ENCODE peak calls at places on chromosomes 12 and 14, in eight cellular contexts. One of them, this sample, is unnamed.

GRCh38 chr14:32846821-32847220 is 91.9 kb upstream of the NPAS3 start:
- DNase-seq in NCI-H748 treated with DMSO at 0.1 percent for 48 hours: no peak
- DNase-seq in ovary: no peak
- DNase-seq in astrocyte of the cerebellum: no peak
- DNase-seq in ACHN: no peak
- DNase-seq in T-cell: no peak
- DNase-seq in ascending aorta: no peak
- DNase-seq in natural killer cell: no peak
- DNase-seq in this sample: no peak

GRCh38 chr14:23089498-23090253 is 5.3 kb downstream of the ACIN1 start:
- DNase-seq in NCI-H748 treated with DMSO at 0.1 percent for 48 hours: no peak
- DNase-seq in T-cell: no peak
- DNase-seq in natural killer cell: no peak
- DNase-seq in ACHN: no peak
- DNase-seq in ascending aorta: peak
- DNase-seq in ovary: no peak
- DNase-seq in astrocyte of the cerebellum: no peak
- DNase-seq in this sample: no peak

GRCh38 chr14:99755068-99755405 is 38.2 kb upstream of the EML1 start:
- DNase-seq in natural killer cell: no peak
- DNase-seq in astrocyte of the cerebellum: no peak
- DNase-seq in T-cell: no peak
- DNase-seq in ascending aorta: no peak
- DNase-seq in NCI-H748 treated with DMSO at 0.1 percent for 48 hours: no peak
- DNase-seq in ovary: no peak
- DNase-seq in ACHN: peak
- DNase-seq in this sample: no peak

GRCh38 chr14:102993523-102993922 is 63.8 kb downstream of the CDC42BPB start:
- DNase-seq in NCI-H748 treated with DMSO at 0.1 percent for 48 hours: no peak
- DNase-seq in T-cell: no peak
- DNase-seq in natural killer cell: no peak
- DNase-seq in astrocyte of the cerebellum: no peak
- DNase-seq in ascending aorta: no peak
- DNase-seq in ovary: no peak
- DNase-seq in ACHN: peak
- DNase-seq in this sample: peak

GRCh38 chr14:104080557-104081492 is 4.7 kb upstream of the ASPG start:
- DNase-seq in NCI-H748 treated with DMSO at 0.1 percent for 48 hours: peak
- DNase-seq in astrocyte of the cerebellum: no peak
- DNase-seq in ACHN: no peak
- DNase-seq in ovary: no peak
- DNase-seq in natural killer cell: no peak
- DNase-seq in T-cell: no peak
- DNase-seq in ascending aorta: no peak
- DNase-seq in this sample: peak

GRCh38 chr12:78933014-78933413 is 68.4 kb downstream of the SYT1 start:
- DNase-seq in ACHN: no peak
- DNase-seq in ascending aorta: no peak
- DNase-seq in natural killer cell: no peak
- DNase-seq in astrocyte of the cerebellum: no peak
- DNase-seq in NCI-H748 treated with DMSO at 0.1 percent for 48 hours: no peak
- DNase-seq in T-cell: no peak
- DNase-seq in ovary: no peak
- DNase-seq in this sample: no peak

GRCh38 chr12:120851444-120851843 is 52.7 kb downstream of the SPPL3 start:
- DNase-seq in NCI-H748 treated with DMSO at 0.1 percent for 48 hours: no peak
- DNase-seq in ovary: no peak
- DNase-seq in T-cell: no peak
- DNase-seq in natural killer cell: no peak
- DNase-seq in astrocyte of the cerebellum: no peak
- DNase-seq in ascending aorta: no peak
- DNase-seq in ACHN: no peak
- DNase-seq in this sample: no peak

GRCh38 chr12:52203126-52203921 is 11.5 kb upstream of the KRT80 start:
- DNase-seq in T-cell: peak
- DNase-seq in astrocyte of the cerebellum: no peak
- DNase-seq in ovary: peak
- DNase-seq in ascending aorta: peak
- DNase-seq in natural killer cell: no peak
- DNase-seq in NCI-H748 treated with DMSO at 0.1 percent for 48 hours: peak
- DNase-seq in ACHN: peak
- DNase-seq in this sample: peak

GRCh38 chr12:127400231-127400630 is 866.7 kb upstream of the TMEM132C start:
- DNase-seq in ovary: no peak
- DNase-seq in T-cell: no peak
- DNase-seq in ascending aorta: no peak
- DNase-seq in ACHN: no peak
- DNase-seq in natural killer cell: no peak
- DNase-seq in astrocyte of the cerebellum: no peak
- DNase-seq in NCI-H748 treated with DMSO at 0.1 percent for 48 hours: no peak
- DNase-seq in this sample: no peak

GRCh38 chr12:94997726-94998125 is 5.8 kb downstream of the NDUFA12 start:
- DNase-seq in ascending aorta: no peak
- DNase-seq in ACHN: no peak
- DNase-seq in astrocyte of the cerebellum: no peak
- DNase-seq in NCI-H748 treated with DMSO at 0.1 percent for 48 hours: no peak
- DNase-seq in natural killer cell: no peak
- DNase-seq in T-cell: no peak
- DNase-seq in ovary: no peak
- DNase-seq in this sample: no peak

GRCh38 chr14:81221579-81222102 is 882 bp upstream of the GTF2A1 start:
- DNase-seq in T-cell: no peak
- DNase-seq in astrocyte of the cerebellum: no peak
- DNase-seq in ovary: no peak
- DNase-seq in natural killer cell: no peak
- DNase-seq in ACHN: peak
- DNase-seq in ascending aorta: no peak
- DNase-seq in NCI-H748 treated with DMSO at 0.1 percent for 48 hours: no peak
- DNase-seq in this sample: peak

GRCh38 chr12:15636060-15636890 is 152.9 kb downstream of the EPS8 start:
- DNase-seq in natural killer cell: no peak
- DNase-seq in ascending aorta: no peak
- DNase-seq in ovary: no peak
- DNase-seq in astrocyte of the cerebellum: no peak
- DNase-seq in ACHN: no peak
- DNase-seq in T-cell: no peak
- DNase-seq in NCI-H748 treated with DMSO at 0.1 percent for 48 hours: peak
- DNase-seq in this sample: no peak

GRCh38 chr12:5166976-5167375 is 123.3 kb downstream of the KCNA5 start:
- DNase-seq in astrocyte of the cerebellum: peak
- DNase-seq in natural killer cell: no peak
- DNase-seq in ascending aorta: no peak
- DNase-seq in ovary: no peak
- DNase-seq in T-cell: no peak
- DNase-seq in NCI-H748 treated with DMSO at 0.1 percent for 48 hours: no peak
- DNase-seq in ACHN: peak
- DNase-seq in this sample: peak

GRCh38 chr12:48889679-48890078 is 24.0 kb upstream of the RND1 start:
- DNase-seq in ascending aorta: no peak
- DNase-seq in astrocyte of the cerebellum: no peak
- DNase-seq in natural killer cell: no peak
- DNase-seq in NCI-H748 treated with DMSO at 0.1 percent for 48 hours: no peak
- DNase-seq in T-cell: no peak
- DNase-seq in ovary: no peak
- DNase-seq in ACHN: no peak
- DNase-seq in this sample: no peak

GRCh38 chr12:30201301-30202160 is 417.8 kb upstream of the TMTC1 start:
- DNase-seq in ovary: no peak
- DNase-seq in astrocyte of the cerebellum: no peak
- DNase-seq in natural killer cell: no peak
- DNase-seq in ACHN: no peak
- DNase-seq in NCI-H748 treated with DMSO at 0.1 percent for 48 hours: no peak
- DNase-seq in ascending aorta: no peak
- DNase-seq in T-cell: no peak
- DNase-seq in this sample: no peak

GRCh38 chr14:25095784-25096390 is 45.9 kb upstream of the STXBP6 start:
- DNase-seq in T-cell: no peak
- DNase-seq in NCI-H748 treated with DMSO at 0.1 percent for 48 hours: no peak
- DNase-seq in natural killer cell: no peak
- DNase-seq in astrocyte of the cerebellum: no peak
- DNase-seq in ACHN: no peak
- DNase-seq in ascending aorta: no peak
- DNase-seq in ovary: no peak
- DNase-seq in this sample: no peak

GRCh38 chr12:123286997-123287396 is 15.3 kb upstream of the CDK2AP1 start:
- DNase-seq in natural killer cell: no peak
- DNase-seq in astrocyte of the cerebellum: no peak
- DNase-seq in NCI-H748 treated with DMSO at 0.1 percent for 48 hours: no peak
- DNase-seq in ovary: no peak
- DNase-seq in T-cell: no peak
- DNase-seq in ascending aorta: no peak
- DNase-seq in ACHN: no peak
- DNase-seq in this sample: no peak

GRCh38 chr12:100200450-100201181 is at the start of gene ACTR6:
- DNase-seq in ovary: peak
- DNase-seq in T-cell: peak
- DNase-seq in NCI-H748 treated with DMSO at 0.1 percent for 48 hours: peak
- DNase-seq in ACHN: peak
- DNase-seq in astrocyte of the cerebellum: peak
- DNase-seq in ascending aorta: peak
- DNase-seq in natural killer cell: peak
- DNase-seq in this sample: peak

GRCh38 chr12:53754633-53755261 is 3.0 kb upstream of the CISTR start:
- DNase-seq in ACHN: no peak
- DNase-seq in natural killer cell: no peak
- DNase-seq in ovary: no peak
- DNase-seq in ascending aorta: no peak
- DNase-seq in astrocyte of the cerebellum: peak
- DNase-seq in T-cell: no peak
- DNase-seq in NCI-H748 treated with DMSO at 0.1 percent for 48 hours: no peak
- DNase-seq in this sample: no peak

GRCh38 chr14:61430066-61430757 is 108.8 kb downstream of the PRKCH start:
- DNase-seq in ovary: no peak
- DNase-seq in ascending aorta: no peak
- DNase-seq in ACHN: no peak
- DNase-seq in astrocyte of the cerebellum: no peak
- DNase-seq in T-cell: no peak
- DNase-seq in NCI-H748 treated with DMSO at 0.1 percent for 48 hours: no peak
- DNase-seq in natural killer cell: no peak
- DNase-seq in this sample: no peak

GRCh38 chr14:95424533-95424932 is 91.9 kb downstream of the SYNE3 start:
- DNase-seq in ascending aorta: no peak
- DNase-seq in ACHN: no peak
- DNase-seq in NCI-H748 treated with DMSO at 0.1 percent for 48 hours: no peak
- DNase-seq in T-cell: no peak
- DNase-seq in natural killer cell: no peak
- DNase-seq in astrocyte of the cerebellum: no peak
- DNase-seq in ovary: no peak
- DNase-seq in this sample: no peak

GRCh38 chr12:77947326-77947725 is 116.6 kb downstream of the NAV3 start:
- DNase-seq in natural killer cell: no peak
- DNase-seq in NCI-H748 treated with DMSO at 0.1 percent for 48 hours: no peak
- DNase-seq in ovary: no peak
- DNase-seq in T-cell: no peak
- DNase-seq in ACHN: peak
- DNase-seq in astrocyte of the cerebellum: no peak
- DNase-seq in ascending aorta: no peak
- DNase-seq in this sample: peak

GRCh38 chr14:68784298-68784910 is 8.5 kb downstream of the ZFP36L1 start:
- DNase-seq in astrocyte of the cerebellum: no peak
- DNase-seq in ascending aorta: peak
- DNase-seq in T-cell: no peak
- DNase-seq in NCI-H748 treated with DMSO at 0.1 percent for 48 hours: no peak
- DNase-seq in ovary: peak
- DNase-seq in natural killer cell: no peak
- DNase-seq in ACHN: peak
- DNase-seq in this sample: peak

GRCh38 chr12:124465473-124465872 is 101.9 kb downstream of the NCOR2 start:
- DNase-seq in astrocyte of the cerebellum: no peak
- DNase-seq in ascending aorta: no peak
- DNase-seq in natural killer cell: no peak
- DNase-seq in T-cell: no peak
- DNase-seq in ACHN: no peak
- DNase-seq in ovary: no peak
- DNase-seq in NCI-H748 treated with DMSO at 0.1 percent for 48 hours: no peak
- DNase-seq in this sample: no peak

GRCh38 chr14:106380740-106381139 is 854.4 kb downstream of the TMEM121 start:
- DNase-seq in T-cell: no peak
- DNase-seq in ascending aorta: no peak
- DNase-seq in ovary: no peak
- DNase-seq in NCI-H748 treated with DMSO at 0.1 percent for 48 hours: no peak
- DNase-seq in ACHN: no peak
- DNase-seq in natural killer cell: no peak
- DNase-seq in astrocyte of the cerebellum: no peak
- DNase-seq in this sample: no peak

GRCh38 chr12:125515887-125516286 is 450.7 kb downstream of the AACS start:
- DNase-seq in T-cell: no peak
- DNase-seq in natural killer cell: no peak
- DNase-seq in ovary: no peak
- DNase-seq in ACHN: no peak
- DNase-seq in NCI-H748 treated with DMSO at 0.1 percent for 48 hours: no peak
- DNase-seq in astrocyte of the cerebellum: no peak
- DNase-seq in ascending aorta: no peak
- DNase-seq in this sample: no peak

GRCh38 chr12:132606466-132606865 is 3.9 kb downstream of the LRCOL1 start:
- DNase-seq in astrocyte of the cerebellum: no peak
- DNase-seq in ascending aorta: no peak
- DNase-seq in ovary: no peak
- DNase-seq in natural killer cell: no peak
- DNase-seq in NCI-H748 treated with DMSO at 0.1 percent for 48 hours: no peak
- DNase-seq in T-cell: no peak
- DNase-seq in ACHN: no peak
- DNase-seq in this sample: no peak

GRCh38 chr12:14716848-14717444 is 20.5 kb upstream of the GUCY2C start:
- DNase-seq in T-cell: peak
- DNase-seq in NCI-H748 treated with DMSO at 0.1 percent for 48 hours: no peak
- DNase-seq in natural killer cell: no peak
- DNase-seq in ascending aorta: no peak
- DNase-seq in astrocyte of the cerebellum: peak
- DNase-seq in ovary: no peak
- DNase-seq in ACHN: peak
- DNase-seq in this sample: peak

GRCh38 chr12:26623136-26623535 is 209.9 kb downstream of the ITPR2 start:
- DNase-seq in natural killer cell: no peak
- DNase-seq in ovary: no peak
- DNase-seq in astrocyte of the cerebellum: no peak
- DNase-seq in T-cell: no peak
- DNase-seq in ACHN: no peak
- DNase-seq in ascending aorta: no peak
- DNase-seq in NCI-H748 treated with DMSO at 0.1 percent for 48 hours: no peak
- DNase-seq in this sample: no peak

GRCh38 chr14:46672128-46672527 is 20.5 kb upstream of the RPL10L start:
- DNase-seq in ascending aorta: no peak
- DNase-seq in ovary: no peak
- DNase-seq in NCI-H748 treated with DMSO at 0.1 percent for 48 hours: no peak
- DNase-seq in astrocyte of the cerebellum: no peak
- DNase-seq in T-cell: no peak
- DNase-seq in natural killer cell: no peak
- DNase-seq in ACHN: no peak
- DNase-seq in this sample: no peak

GRCh38 chr12:49664591-49665146 is 41.3 kb downstream of the PRPF40B start:
- DNase-seq in ovary: no peak
- DNase-seq in ACHN: no peak
- DNase-seq in natural killer cell: no peak
- DNase-seq in NCI-H748 treated with DMSO at 0.1 percent for 48 hours: no peak
- DNase-seq in T-cell: no peak
- DNase-seq in astrocyte of the cerebellum: no peak
- DNase-seq in ascending aorta: no peak
- DNase-seq in this sample: no peak

GRCh38 chr14:89618309-89618708 is 201.3 kb upstream of the FOXN3 start:
- DNase-seq in astrocyte of the cerebellum: no peak
- DNase-seq in ovary: no peak
- DNase-seq in T-cell: no peak
- DNase-seq in ACHN: no peak
- DNase-seq in ascending aorta: no peak
- DNase-seq in NCI-H748 treated with DMSO at 0.1 percent for 48 hours: no peak
- DNase-seq in natural killer cell: no peak
- DNase-seq in this sample: peak

This sample was measured in hepatocyte.